ENCODE peak calls at places on chromosome 9, in four cellular contexts. W is astrocyte of the spinal cord, J is fibroblast of lung, A is brain microvascular endothelial cell. I is an unnamed sample.

GRCh38 chr9:96150324-96151023 is 151.5 kb downstream of the HSD17B3 start:
- DNase-seq in J (no peak), A (no peak), W (no peak), I (no peak)

GRCh38 chr9:4084440-4084818 is 215.4 kb downstream of the GLIS3 start:
- DNase-seq in J (peak; percentile 95), A (no peak), W (peak; percentile 55), I (peak; percentile 92)

GRCh38 chr9:91560301-91560700 is 136.7 kb upstream of the NFIL3 start:
- DNase-seq in J (no peak), W (peak; percentile 46), A (peak; percentile 60), I (no peak)

GRCh38 chr9:81649475-81649874 is 39.9 kb downstream of the TLE1 start:
- DNase-seq in J (no peak), A (no peak), W (no peak), I (no peak)

GRCh38 chr9:72703574-72703973 is 182.2 kb downstream of the TMC1 start:
- DNase-seq in J (no peak), A (no peak), W (peak; percentile 41), I (no peak)

GRCh38 chr9:3541206-3541605 is 15.4 kb upstream of the RFX3 start:
- DNase-seq in J (no peak), W (no peak), A (no peak), I (no peak)

GRCh38 chr9:99563364-99563763 is 258.3 kb upstream of the NR4A3 start:
- DNase-seq in A (no peak), W (no peak), J (peak; percentile 2), I (no peak)

GRCh38 chr9:27184556-27185351 is 75.7 kb downstream of the TEK start:
- DNase-seq in W (peak; percentile 87), J (peak; percentile 95), A (peak; percentile 84), I (peak; percentile 57)

GRCh38 chr9:18314321-18314720 is 159.6 kb upstream of the ADAMTSL1 start:
- DNase-seq in J (no peak), W (peak; percentile 76), A (no peak), I (no peak)

GRCh38 chr9:31590091-31590490 is 794.4 kb upstream of the ACO1 start:
- DNase-seq in J (peak; percentile 2), W (peak; percentile 33), A (peak; percentile 15), I (peak; percentile 15)

GRCh38 chr9:36325081-36325828 is 67.0 kb upstream of the GNE start:
- DNase-seq in A (no peak), J (no peak), W (no peak), I (no peak)

GRCh38 chr9:33619666-33620404 is 95.8 kb downstream of the ANKRD18B start:
- DNase-seq in J (peak; percentile 94), A (peak; percentile 72), W (peak; percentile 79), I (peak; percentile 83)

GRCh38 chr9:16960084-16960483 is 89.6 kb upstream of the BNC2 start:
- DNase-seq in J (peak; percentile 59), A (peak; percentile 51), W (peak; percentile 38), I (peak; percentile 78)

GRCh38 chr9:38025166-38025565 is 43.9 kb downstream of the SHB start:
- DNase-seq in A (no peak), W (no peak), J (no peak), I (no peak)

GRCh38 chr9:27162045-27162444 is 53.0 kb downstream of the TEK start:
- DNase-seq in J (peak; percentile 69), A (peak; percentile 38), W (peak; percentile 78), I (peak; percentile 50)

GRCh38 chr9:2018764-2019548 is 3.8 kb downstream of the SMARCA2 start:
- DNase-seq in J (no peak), W (no peak), A (no peak), I (no peak)

GRCh38 chr9:94703488-94704140 is 22.9 kb upstream of the AOPEP start:
- DNase-seq in W (no peak), J (no peak), A (no peak), I (no peak)

GRCh38 chr9:129131300-129132145 is 20.3 kb downstream of the PTPA start:
- DNase-seq in W (peak; percentile 56), J (peak; percentile 65), A (peak; percentile 60), I (peak; percentile 73)

GRCh38 chr9:35951736-35952135 is 6.2 kb downstream of the OR2S2 start:
- DNase-seq in W (peak; percentile 44), A (peak; percentile 79), J (peak; percentile 32), I (peak; percentile 90)

GRCh38 chr9:128066713-128067621 is at the start of gene NAIF1:
- DNase-seq in W (peak; percentile 100), A (peak; percentile 99), J (peak; percentile 100), I (peak; percentile 100)

GRCh38 chr9:74736635-74737034 is 151.1 kb downstream of the TRPM6 start:
- DNase-seq in W (no peak), J (no peak), A (no peak), I (no peak)

GRCh38 chr9:33024126-33024965 is 727 bp upstream of the DNAJA1 start:
- DNase-seq in A (peak; percentile 20), W (peak; percentile 55), J (peak; percentile 41), I (peak; percentile 28)

GRCh38 chr9:8903077-8903476 is 1103.5 kb upstream of the DMAC1 start:
- DNase-seq in A (no peak), W (no peak), J (no peak), I (no peak)

GRCh38 chr9:134491436-134491835 is 150.2 kb upstream of the COL5A1 start:
- DNase-seq in A (no peak), W (no peak), J (no peak), I (no peak)

GRCh38 chr9:89519393-89519805 is 21.5 kb upstream of the SEMA4D start:
- DNase-seq in A (peak; percentile 36), J (no peak), W (peak; percentile 9), I (peak; percentile 12)

GRCh38 chr9:81244631-81245030 is 444.7 kb downstream of the TLE1 start:
- DNase-seq in W (no peak), J (no peak), A (no peak), I (no peak)

GRCh38 chr9:132722564-132723065 is 52.4 kb downstream of the GTF3C4 start:
- DNase-seq in A (no peak), W (no peak), J (no peak), I (no peak)

GRCh38 chr9:69946800-69947437 is 96.7 kb upstream of the MAMDC2 start:
- DNase-seq in A (peak; percentile 82), W (peak; percentile 88), J (peak; percentile 95), I (peak; percentile 96)

GRCh38 chr9:36163049-36163839 is 5.9 kb upstream of the CCIN start:
- DNase-seq in W (peak; percentile 96), A (peak; percentile 71), J (peak; percentile 93), I (peak; percentile 89)

GRCh38 chr9:113906411-113907110 is 30.5 kb downstream of the ZNF618 start:
- DNase-seq in J (peak; percentile 23), A (no peak), W (peak; percentile 61), I (no peak)

GRCh38 chr9:107948601-107949000 is 459.0 kb upstream of the KLF4 start:
- DNase-seq in W (no peak), J (no peak), A (no peak), I (no peak)

GRCh38 chr9:27865031-27865438 is 291.8 kb upstream of the C9orf72 start:
- DNase-seq in W (peak; percentile 47), A (peak; percentile 41), J (peak; percentile 4), I (peak; percentile 20)

GRCh38 chr9:116483622-116484482 is 203.3 kb upstream of the TRIM32 start:
- DNase-seq in J (no peak), A (no peak), W (no peak), I (no peak)

GRCh38 chr9:126482361-126483044 is 131.2 kb upstream of the LMX1B start:
- DNase-seq in J (peak; percentile 72), W (peak; percentile 93), A (peak; percentile 69), I (peak; percentile 20)

GRCh38 chr9:133854785-133855184 is 116.6 kb upstream of the SARDH start:
- DNase-seq in W (no peak), J (no peak), A (no peak), I (no peak)

GRCh38 chr9:31574006-31574750 is 810.3 kb upstream of the ACO1 start:
- DNase-seq in J (no peak), A (peak; percentile 56), W (peak; percentile 19), I (peak; percentile 45)

GRCh38 chr9:14317667-14318255 is 3.8 kb upstream of the NFIB start:
- DNase-seq in W (no peak), J (no peak), A (no peak), I (no peak)
- H3K4me3 ChIP-seq in W (no peak overlapping the region), J (no peak overlapping the region), A (no peak overlapping the region), I (peak overlapping the region; percentile 12)

GRCh38 chr9:120928720-120929389 is 2.3 kb upstream of the TRAF1 start:
- DNase-seq in W (peak; percentile 48), A (no peak), J (no peak), I (peak; percentile 59)
- TF ChIP-seq CTCF in W (no peak), A (no peak), J (peak; percentile 5), I (no peak)

GRCh38 chr9:137070201-137070905 is at the start of gene SAPCD2:
- DNase-seq in W (peak; percentile 80), A (peak; percentile 66), J (peak; percentile 80), I (peak; percentile 85)

GRCh38 chr9:137069508-137070071 is 767 bp downstream of the SAPCD2 start:
- DNase-seq in A (no peak), J (no peak), W (no peak), I (no peak)

GRCh38 chr9:137066096-137066861 is 4.1 kb downstream of the SAPCD2 start:
- DNase-seq in A (no peak), J (no peak), W (no peak), I (no peak)

GRCh38 chr9:137068539-137069507 is 1.5 kb downstream of the SAPCD2 start:
- DNase-seq in J (no peak), W (no peak), A (no peak), I (no peak)

GRCh38 chr9:137067860-137068538 is 2.4 kb downstream of the SAPCD2 start:
- DNase-seq in A (peak; percentile 45), W (peak; percentile 66), J (peak; percentile 76), I (peak; percentile 86)
- H3K4me3 ChIP-seq in A (no peak overlapping the region), W (no peak overlapping the region), J (no peak overlapping the region), I (no peak overlapping the region)

GRCh38 chr9:124511426-124511840 is 4.2 kb upstream of the NR5A1 start:
- DNase-seq in A (no peak), W (no peak), J (no peak), I (no peak)
- TF ChIP-seq CTCF in A (peak; percentile 5), W (no peak), J (no peak), I (no peak)

GRCh38 chr9:82757921-82758320 is 305.0 kb downstream of the RASEF start:
- DNase-seq in W (no peak), A (no peak), J (no peak), I (no peak)
- H3K4me3 ChIP-seq in W (no peak overlapping the region), A (no peak overlapping the region), J (no peak overlapping the region), I (no peak overlapping the region)

GRCh38 chr9:98427491-98427890 is 172.0 kb upstream of the TBC1D2 start:
- DNase-seq in J (peak; percentile 50), W (no peak), A (peak; percentile 56), I (no peak)
- TF ChIP-seq CTCF in J (no peak), W (no peak), A (no peak), I (no peak)

DNA sequence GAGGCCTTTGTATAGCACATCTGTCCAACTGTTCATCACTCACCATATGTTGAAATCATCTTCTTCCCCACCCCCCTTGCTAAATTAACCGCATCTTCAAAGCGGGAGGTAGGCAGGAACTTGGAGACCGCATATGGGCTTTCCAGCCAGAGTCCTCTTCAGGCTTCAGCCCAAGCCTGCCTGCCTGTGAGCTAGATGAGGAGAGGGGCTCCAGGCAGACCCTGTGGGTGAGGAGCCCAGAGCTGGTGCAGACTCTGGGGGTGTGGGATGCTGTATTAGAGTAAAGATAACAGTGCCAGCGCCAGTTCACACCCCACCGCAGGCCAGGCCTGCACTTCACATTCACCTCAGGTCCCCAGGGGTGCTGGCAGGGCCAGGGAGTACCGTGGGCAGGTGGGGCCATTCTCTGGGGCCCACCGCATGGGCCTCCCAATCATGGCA is 16.2 kb downstream of the PRRC2B start:
- DNase-seq in J (peak; percentile 72), W (peak; percentile 46), A (no peak), I (peak; percentile 52)
- H3K4me3 ChIP-seq in J (no peak overlapping the region), W (no peak overlapping the region), A (no peak overlapping the region), I (no peak overlapping the region)